ENCODE peak calls at places on chromosomes 1 and 21, in six cellular contexts. E is IMR-90, Y is GM12878, U is K562, I is HepG2, D is H1. C is an unnamed sample.
A peak's percentile ranks its signal among the peaks of the same experiment; 100 is the strongest.

GRCh38 chr1:66711420-66711819 is 40.8 kb upstream of the DYNLT5 start:
- DNase-seq in E (no peak), Y (no peak), U (no peak), I (no peak), D (no peak), C (no peak)

GRCh38 chr1:7153464-7153863 is 368.2 kb downstream of the CAMTA1 start:
- DNase-seq in E (no peak), Y (no peak), U (no peak), I (no peak), D (no peak), C (no peak)

GRCh38 chr1:21552715-21553114 is 43.5 kb downstream of the ALPL start:
- DNase-seq in E (peak; percentile 93), Y (no peak), U (no peak), I (no peak), D (no peak), C (no peak)

GRCh38 chr1:119006406-119007279 is 18.5 kb upstream of the TBX15 start:
- DNase-seq in E (no peak), Y (no peak), U (no peak), I (no peak), D (no peak), C (no peak)

GRCh38 chr21:41228006-41228370 is 60.0 kb downstream of the BACE2 start:
- DNase-seq in E (peak; percentile 53), Y (no peak), U (no peak), I (peak; percentile 41), D (no peak), C (no peak)

GRCh38 chr1:82565546-82565945 is 764.8 kb downstream of the ADGRL2 start:
- DNase-seq in E (peak; percentile 1), Y (no peak), U (no peak), I (no peak), D (no peak), C (peak; percentile 61)

GRCh38 chr1:204670152-204670927 is 15.2 kb downstream of the LRRN2 start:
- DNase-seq in E (peak; percentile 39), Y (no peak), U (peak; percentile 61), I (no peak), D (no peak), C (no peak)

GRCh38 chr1:79255421-79255820 is 248.9 kb upstream of the ADGRL4 start:
- DNase-seq in E (no peak), Y (no peak), U (no peak), I (no peak), D (no peak), C (no peak)

GRCh38 chr1:27049607-27050006 is 37.0 kb upstream of the TENT5B start:
- DNase-seq in E (no peak), Y (no peak), U (peak; percentile 57), I (no peak), D (no peak), C (no peak)

GRCh38 chr1:42152119-42152518 is 1.1 kb upstream of the GUCA2B start:
- DNase-seq in E (no peak), Y (no peak), U (no peak), I (no peak), D (no peak), C (no peak)

GRCh38 chr1:32276328-32276727 is 15.6 kb upstream of the HDAC1 start:
- DNase-seq in E (no peak), Y (no peak), U (no peak), I (no peak), D (no peak), C (no peak)

GRCh38 chr1:199629624-199630023 is 397.9 kb upstream of the NR5A2 start:
- DNase-seq in E (no peak), Y (no peak), U (no peak), I (no peak), D (no peak), C (no peak)

GRCh38 chr1:23651069-23651808 is 40.4 kb upstream of the RPL11 start:
- DNase-seq in E (peak; percentile 28), Y (no peak), U (peak; percentile 62), I (no peak), D (no peak), C (no peak)

GRCh38 chr1:209620484-209620879 is 31.7 kb downstream of the LAMB3 start:
- DNase-seq in E (peak; percentile 57), Y (no peak), U (no peak), I (no peak), D (no peak), C (no peak)

GRCh38 chr1:3359346-3360157 is 94.9 kb upstream of the ARHGEF16 start:
- DNase-seq in E (no peak), Y (no peak), U (no peak), I (no peak), D (no peak), C (no peak)

GRCh38 chr1:111804736-111805135 is 49.0 kb downstream of the DDX20 start:
- DNase-seq in E (no peak), Y (no peak), U (no peak), I (no peak), D (no peak), C (no peak)

GRCh38 chr1:184387069-184387870 is 441 bp downstream of the C1orf21 start:
- DNase-seq in E (peak; percentile 28), Y (no peak), U (no peak), I (no peak), D (no peak), C (no peak)

GRCh38 chr21:25850126-25850831 is 115.5 kb downstream of the GABPA start:
- DNase-seq in E (no peak), Y (no peak), U (no peak), I (no peak), D (no peak), C (no peak)

GRCh38 chr1:94974224-94974623 is 47.3 kb upstream of the CNN3 start:
- DNase-seq in E (peak; percentile 67), Y (no peak), U (no peak), I (no peak), D (no peak), C (no peak)

GRCh38 chr1:221381858-221382623 is 359.8 kb downstream of the DUSP10 start:
- DNase-seq in E (peak; percentile 30), Y (no peak), U (no peak), I (no peak), D (no peak), C (no peak)

GRCh38 chr1:154622503-154623039 is 14.6 kb upstream of the ADAR start:
- DNase-seq in E (no peak), Y (no peak), U (no peak), I (no peak), D (no peak), C (no peak)

GRCh38 chr1:21669287-21670058 is at the start of gene RAP1GAP:
- DNase-seq in E (no peak), Y (no peak), U (peak; percentile 89), I (peak; percentile 90), D (no peak), C (no peak)

GRCh38 chr1:232954594-232955365 is 4.4 kb downstream of the NTPCR start:
- DNase-seq in E (peak; percentile 47), Y (no peak), U (no peak), I (no peak), D (no peak), C (no peak)

GRCh38 chr1:159012495-159012894 is 2.8 kb downstream of the IFI16 start:
- DNase-seq in E (peak; percentile 24), Y (peak; percentile 58), U (no peak), I (no peak), D (no peak), C (no peak)

GRCh38 chr21:36615274-36615964 is 83.5 kb upstream of the SIM2 start:
- DNase-seq in E (no peak), Y (no peak), U (peak; percentile 28), I (peak; percentile 40), D (no peak), C (peak; percentile 18)

GRCh38 chr21:29007801-29008200 is 11.3 kb downstream of the RWDD2B start:
- DNase-seq in E (peak; percentile 33), Y (no peak), U (no peak), I (no peak), D (no peak), C (no peak)

DNA sequence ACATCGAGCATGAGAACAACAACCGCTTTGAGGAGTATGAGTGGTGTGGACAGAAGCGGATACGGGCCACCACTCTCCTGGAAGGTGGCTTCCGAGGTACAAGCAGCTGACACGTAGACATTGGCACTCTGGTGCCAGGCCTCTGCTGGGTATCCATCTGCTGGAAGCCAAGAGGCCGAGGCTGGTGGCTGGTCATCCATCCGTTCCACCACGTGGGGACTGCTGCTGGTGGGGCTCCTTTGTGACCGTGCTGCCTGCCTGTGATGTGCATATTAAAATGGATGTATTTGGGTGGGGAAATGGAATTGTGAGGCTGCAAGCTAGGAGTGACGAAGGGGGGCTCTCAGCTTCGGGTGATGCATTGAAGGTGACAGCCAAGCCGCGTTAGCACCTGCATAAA is 38.2 kb downstream of the TMEM53 start:
- DNase-seq in E (no peak), Y (no peak), U (no peak), I (no peak), D (no peak), C (no peak)
- H3K9ac ChIP-seq in E (no peak overlapping the region), Y (no peak overlapping the region), U (peak overlapping the region; percentile 12), I (no peak overlapping the region), D (no peak overlapping the region), C (no peak overlapping the region)

DNA sequence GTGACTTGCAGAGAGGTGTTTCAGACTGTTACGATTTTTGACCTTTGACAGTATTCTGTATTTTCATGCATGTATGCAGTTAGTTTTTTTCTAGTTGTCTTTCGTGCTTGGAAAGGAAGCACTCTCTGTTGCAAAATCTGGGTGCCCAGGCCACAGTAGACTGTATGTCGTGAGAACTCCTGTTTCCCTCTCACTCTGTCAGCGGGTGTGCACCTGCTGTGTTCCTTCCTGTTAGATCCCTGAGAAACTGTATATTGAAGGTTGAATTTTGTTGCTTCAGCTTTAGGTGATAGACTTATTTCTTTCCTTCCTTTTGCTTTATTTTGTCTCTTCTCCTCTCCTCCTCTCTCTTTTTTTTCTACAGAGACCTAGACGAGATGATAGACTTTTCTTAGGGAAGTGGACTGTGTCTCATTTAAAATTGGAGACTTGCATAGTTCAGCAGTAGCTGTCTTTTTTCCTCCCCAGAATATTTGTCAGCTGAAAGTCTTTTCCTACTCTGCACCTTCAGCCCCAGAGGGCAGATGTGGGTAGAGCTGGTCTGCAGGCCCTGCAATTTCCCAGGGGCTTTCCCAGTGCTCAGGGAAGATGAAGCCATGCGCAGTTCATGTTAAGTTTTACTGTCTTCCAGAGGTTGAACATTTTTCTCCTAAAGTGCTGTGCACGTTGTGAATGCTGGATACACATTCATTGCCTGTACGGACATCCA is 1.4 kb downstream of the TRAPPC10 start:
- DNase-seq in E (peak; percentile 4), Y (peak; percentile 32), U (peak; percentile 41), I (no peak), D (no peak), C (no peak)
- TF ChIP-seq CEBPB in E (no peak), Y (no peak), U (no peak), I (peak; percentile 12), D (no peak), C (no peak)

GRCh38 chr1:10480614-10481013 is 5.9 kb downstream of the PEX14 start:
- DNase-seq in E (no peak), Y (no peak), U (no peak), I (no peak), D (no peak), C (no peak)
- H3K9ac ChIP-seq in E (no peak overlapping the region), Y (no peak overlapping the region), U (no peak overlapping the region), I (no peak overlapping the region), D (no peak overlapping the region), C (no peak overlapping the region)

DNA sequence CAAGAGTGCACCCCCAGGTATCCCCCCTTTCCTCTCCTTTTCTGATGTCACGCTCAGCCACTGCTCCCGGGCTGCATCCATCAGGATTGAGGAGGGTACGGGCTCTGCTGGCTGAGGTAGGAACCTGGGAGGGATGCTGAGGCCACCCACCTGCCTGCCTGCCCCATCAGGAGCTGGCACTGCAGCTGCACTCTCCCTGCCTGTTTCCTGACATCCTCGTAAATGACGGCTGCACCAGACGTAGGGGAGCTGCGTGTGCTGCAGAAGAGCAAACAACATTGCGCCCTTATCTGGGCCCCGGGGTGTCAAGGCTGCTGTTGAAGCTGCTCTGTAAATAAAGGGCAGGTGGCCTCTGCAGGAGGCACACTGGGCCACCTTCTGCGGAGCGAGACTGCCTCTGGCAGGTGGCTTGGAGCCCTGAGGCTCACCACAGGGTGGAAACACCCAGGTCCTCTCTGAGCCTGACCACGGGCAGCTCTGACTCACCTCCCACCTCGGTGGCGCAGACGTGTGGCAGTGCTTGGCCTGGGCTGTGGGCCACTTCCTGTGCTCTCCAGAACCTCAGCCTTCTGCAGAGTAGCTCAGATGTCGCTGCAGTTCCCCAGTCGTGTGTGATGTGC is 30.9 kb downstream of the SNAP47 start:
- DNase-seq in E (peak; percentile 33), Y (no peak), U (no peak), I (no peak), D (no peak), C (no peak)
- TF ChIP-seq CEBPB in E (no peak), Y (no peak), U (no peak), I (no peak), D (no peak), C (no peak)

C was measured in HCT116.